ENCODE peak calls at places on chromosomes 5 and 9, in six cellular contexts. L is substantia nigra; V is naive thymus-derived CD4-positive, alpha-beta T cell; T is HCT116; U is OCI-LY7; Z is A549. M is an unnamed sample.

GRCh38 chr5:129410488-129410887 is 49.6 kb upstream of the ADAMTS19 start:
- DNase-seq in L (no peak), V (no peak), T (no peak), U (no peak), Z (no peak), M (no peak)

GRCh38 chr5:164065266-164065665 is 559.8 kb downstream of the MAT2B start:
- DNase-seq in L (no peak), V (no peak), T (no peak), U (no peak), Z (no peak), M (no peak)

GRCh38 chr5:135230326-135230925 is 168.6 kb downstream of the MACROH2A1 start:
- DNase-seq in L (peak), V (no peak), T (no peak), U (no peak), Z (no peak), M (no peak)

GRCh38 chr5:116573279-116573616 is 1.4 kb downstream of the SEMA6A start:
- DNase-seq in L (peak), V (no peak), T (no peak), U (no peak), Z (peak), M (no peak)

GRCh38 chr5:15772131-15772530 is 272.2 kb downstream of the FBXL7 start:
- DNase-seq in L (no peak), V (no peak), T (no peak), U (no peak), Z (no peak), M (no peak)

GRCh38 chr9:108844856-108845255 is 10.9 kb downstream of the ACTL7B start:
- DNase-seq in L (no peak), V (no peak), T (no peak), U (no peak), Z (no peak), M (no peak)

GRCh38 chr9:134294228-134295071 is 31.8 kb upstream of the RXRA start:
- DNase-seq in L (no peak), V (no peak), T (no peak), U (no peak), Z (no peak), M (peak)

GRCh38 chr5:37005946-37006540 is 129.5 kb downstream of the NIPBL start:
- DNase-seq in L (no peak), V (peak), T (peak), U (peak), Z (peak), M (peak)

GRCh38 chr5:126780165-126780827 is 3.4 kb downstream of the LMNB1 start:
- DNase-seq in L (peak), V (peak), T (no peak), U (peak), Z (peak), M (peak)

GRCh38 chr9:103471241-103471640 is 476.1 kb downstream of the CYLC2 start:
- DNase-seq in L (no peak), V (no peak), T (no peak), U (no peak), Z (no peak), M (no peak)

GRCh38 chr9:94895668-94896067 is 169.2 kb downstream of the AOPEP start:
- DNase-seq in L (no peak), V (no peak), T (no peak), U (no peak), Z (no peak), M (no peak)

GRCh38 chr5:35454011-35454525 is 163.6 kb upstream of the SPEF2 start:
- DNase-seq in L (no peak), V (no peak), T (no peak), U (no peak), Z (no peak), M (no peak)

GRCh38 chr9:37082214-37082765 is 38.1 kb upstream of the ZCCHC7 start:
- DNase-seq in L (no peak), V (no peak), T (no peak), U (peak), Z (no peak), M (no peak)

GRCh38 chr9:125746774-125747052 is 460 bp upstream of the PBX3 start:
- DNase-seq in L (no peak), V (no peak), T (no peak), U (no peak), Z (no peak), M (no peak)
- H3K27ac ChIP-seq in L (no peak), V (peak), T (peak), U (peak), Z (peak), M (no peak)

GRCh38 chr5:172856336-172856735 is 22.3 kb downstream of the ERGIC1 start:
- DNase-seq in L (no peak), V (no peak), T (no peak), U (no peak), Z (no peak), M (no peak)
- H3K27ac ChIP-seq in L (no peak), V (no peak), T (no peak), U (no peak), Z (peak), M (no peak)

GRCh38 chr9:92775466-92775865 is 10.8 kb upstream of the BICD2 start:
- DNase-seq in L (no peak), V (no peak), T (no peak), U (no peak), Z (no peak), M (no peak)

GRCh38 chr9:92773810-92774209 is 9.2 kb upstream of the BICD2 start:
- DNase-seq in L (no peak), V (no peak), T (no peak), U (no peak), Z (no peak), M (no peak)

GRCh38 chr9:92771309-92771708 is 6.7 kb upstream of the BICD2 start:
- DNase-seq in L (no peak), V (no peak), T (no peak), U (no peak), Z (no peak), M (no peak)

GRCh38 chr9:92770005-92770995 is 5.7 kb upstream of the BICD2 start:
- DNase-seq in L (no peak), V (no peak), T (no peak), U (peak), Z (no peak), M (no peak)

GRCh38 chr9:92774274-92774673 is 9.6 kb upstream of the BICD2 start:
- DNase-seq in L (no peak), V (no peak), T (no peak), U (no peak), Z (no peak), M (peak)
- H3K27ac ChIP-seq in L (no peak), V (no peak), T (no peak), U (no peak), Z (no peak), M (peak)

GRCh38 chr9:3507395-3508077 is 18.3 kb downstream of the RFX3 start:
- DNase-seq in L (no peak), V (no peak), T (no peak), U (peak), Z (peak), M (no peak)
- H3K27ac ChIP-seq in L (no peak), V (no peak), T (no peak), U (peak), Z (peak), M (no peak)

GRCh38 chr5:43042176-43042625 is 2.1 kb upstream of the ANXA2R start:
- DNase-seq in L (peak), V (peak), T (peak), U (peak), Z (peak), M (peak)
- H3K27ac ChIP-seq in L (peak), V (peak), T (peak), U (peak), Z (peak), M (peak)

GRCh38 chr5:178545156-178545555 is 45.0 kb downstream of the COL23A1 start:
- DNase-seq in L (no peak), V (no peak), T (no peak), U (no peak), Z (no peak), M (no peak)

GRCh38 chr5:178547052-178547666 is 43.0 kb downstream of the COL23A1 start:
- DNase-seq in L (no peak), V (no peak), T (no peak), U (no peak), Z (no peak), M (no peak)

GRCh38 chr5:178545941-178546674 is 44.1 kb downstream of the COL23A1 start:
- DNase-seq in L (no peak), V (no peak), T (no peak), U (no peak), Z (no peak), M (no peak)

GRCh38 chr5:178547753-178548415 is 42.3 kb downstream of the COL23A1 start:
- DNase-seq in L (peak), V (no peak), T (no peak), U (no peak), Z (no peak), M (no peak)

DNA sequence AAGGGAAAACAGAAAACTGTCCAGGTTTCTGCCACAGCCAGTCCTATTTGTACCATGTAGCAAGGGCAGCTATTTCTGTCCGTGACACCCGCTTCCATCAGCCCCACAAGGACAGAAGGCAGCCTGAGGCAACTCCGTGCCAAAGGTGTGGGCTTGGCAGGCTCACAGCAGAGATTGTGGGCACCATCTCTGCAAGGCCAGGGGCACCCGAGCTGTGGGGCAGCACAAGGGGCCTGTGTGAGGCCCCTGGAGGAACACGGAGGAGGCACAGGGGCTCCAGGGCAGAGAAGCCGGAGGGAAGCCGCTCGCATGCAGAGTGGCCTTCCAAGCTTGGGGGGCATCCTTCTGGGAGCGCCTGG is 43.5 kb downstream of the COL23A1 start:
- DNase-seq in L (no peak), V (no peak), T (no peak), U (no peak), Z (no peak), M (no peak)
- H3K27ac ChIP-seq in L (no peak), V (no peak), T (no peak), U (no peak), Z (no peak), M (no peak)